ENCODE peak calls at places on chromosomes 7 and 10, in seven cellular contexts. One of them, this sample, is unnamed.

GRCh38 chr10:102919992-102920736 is 2.1 kb downstream of the CNNM2 start:
- DNase-seq in PC-9: no peak
- DNase-seq in nephron progenitor cell: no peak
- DNase-seq in progenitor cell of endocrine pancreas: no peak
- DNase-seq in iris pigment epithelial cell: no peak
- DNase-seq in left ventricle myocardium inferior: no peak
- DNase-seq in activated CD8-positive, alpha-beta memory T cell treated with anti-CD3 and anti-CD28 coated beads for 4 hours: no peak
- DNase-seq in this sample: no peak

GRCh38 chr7:102412548-102412947 is 16.4 kb downstream of the PRKRIP1 start:
- DNase-seq in PC-9: no peak
- DNase-seq in nephron progenitor cell: no peak
- DNase-seq in progenitor cell of endocrine pancreas: no peak
- DNase-seq in iris pigment epithelial cell: peak; percentile 39
- DNase-seq in left ventricle myocardium inferior: peak; percentile 46
- DNase-seq in activated CD8-positive, alpha-beta memory T cell treated with anti-CD3 and anti-CD28 coated beads for 4 hours: no peak
- DNase-seq in this sample: no peak

GRCh38 chr10:3538850-3539531 is 246.0 kb downstream of the KLF6 start:
- DNase-seq in PC-9: peak; percentile 60
- DNase-seq in nephron progenitor cell: no peak
- DNase-seq in progenitor cell of endocrine pancreas: no peak
- DNase-seq in iris pigment epithelial cell: peak; percentile 99
- DNase-seq in left ventricle myocardium inferior: no peak
- DNase-seq in activated CD8-positive, alpha-beta memory T cell treated with anti-CD3 and anti-CD28 coated beads for 4 hours: peak; percentile 6
- DNase-seq in this sample: no peak

GRCh38 chr10:116831790-116832189 is 17.5 kb upstream of the ENO4 start:
- DNase-seq in PC-9: no peak
- DNase-seq in nephron progenitor cell: no peak
- DNase-seq in progenitor cell of endocrine pancreas: no peak
- DNase-seq in iris pigment epithelial cell: no peak
- DNase-seq in left ventricle myocardium inferior: no peak
- DNase-seq in activated CD8-positive, alpha-beta memory T cell treated with anti-CD3 and anti-CD28 coated beads for 4 hours: no peak
- DNase-seq in this sample: no peak

GRCh38 chr7:2171855-2172254 is 60.9 kb downstream of the MAD1L1 start:
- DNase-seq in PC-9: no peak
- DNase-seq in nephron progenitor cell: no peak
- DNase-seq in progenitor cell of endocrine pancreas: no peak
- DNase-seq in iris pigment epithelial cell: no peak
- DNase-seq in left ventricle myocardium inferior: no peak
- DNase-seq in activated CD8-positive, alpha-beta memory T cell treated with anti-CD3 and anti-CD28 coated beads for 4 hours: no peak
- DNase-seq in this sample: no peak

GRCh38 chr10:78343266-78343665 is 309.6 kb downstream of the RPS24 start:
- DNase-seq in PC-9: no peak
- DNase-seq in nephron progenitor cell: no peak
- DNase-seq in progenitor cell of endocrine pancreas: peak; percentile 0
- DNase-seq in iris pigment epithelial cell: no peak
- DNase-seq in left ventricle myocardium inferior: no peak
- DNase-seq in activated CD8-positive, alpha-beta memory T cell treated with anti-CD3 and anti-CD28 coated beads for 4 hours: no peak
- DNase-seq in this sample: no peak

GRCh38 chr10:43035785-43036184 is 41.1 kb upstream of the RET start:
- DNase-seq in PC-9: no peak
- DNase-seq in nephron progenitor cell: no peak
- DNase-seq in progenitor cell of endocrine pancreas: no peak
- DNase-seq in iris pigment epithelial cell: no peak
- DNase-seq in left ventricle myocardium inferior: no peak
- DNase-seq in activated CD8-positive, alpha-beta memory T cell treated with anti-CD3 and anti-CD28 coated beads for 4 hours: no peak
- DNase-seq in this sample: no peak

GRCh38 chr10:114291076-114291475 is 52.0 kb downstream of the VWA2 start:
- DNase-seq in PC-9: no peak
- DNase-seq in nephron progenitor cell: no peak
- DNase-seq in progenitor cell of endocrine pancreas: no peak
- DNase-seq in iris pigment epithelial cell: no peak
- DNase-seq in left ventricle myocardium inferior: no peak
- DNase-seq in activated CD8-positive, alpha-beta memory T cell treated with anti-CD3 and anti-CD28 coated beads for 4 hours: no peak
- DNase-seq in this sample: no peak

GRCh38 chr7:26688936-26689506 is 175.4 kb downstream of the SKAP2 start:
- DNase-seq in PC-9: no peak
- DNase-seq in nephron progenitor cell: no peak
- DNase-seq in progenitor cell of endocrine pancreas: no peak
- DNase-seq in iris pigment epithelial cell: no peak
- DNase-seq in left ventricle myocardium inferior: no peak
- DNase-seq in activated CD8-positive, alpha-beta memory T cell treated with anti-CD3 and anti-CD28 coated beads for 4 hours: no peak
- DNase-seq in this sample: peak; percentile 14

GRCh38 chr10:6204063-6204340 is 1.3 kb downstream of the PFKFB3 start:
- DNase-seq in PC-9: peak; percentile 73
- DNase-seq in nephron progenitor cell: peak; percentile 65
- DNase-seq in progenitor cell of endocrine pancreas: peak; percentile 32
- DNase-seq in iris pigment epithelial cell: no peak
- DNase-seq in left ventricle myocardium inferior: no peak
- DNase-seq in activated CD8-positive, alpha-beta memory T cell treated with anti-CD3 and anti-CD28 coated beads for 4 hours: peak; percentile 43
- DNase-seq in this sample: peak; percentile 41

GRCh38 chr10:117860823-117861222 is 185.9 kb downstream of the RAB11FIP2 start:
- DNase-seq in PC-9: no peak
- DNase-seq in nephron progenitor cell: no peak
- DNase-seq in progenitor cell of endocrine pancreas: no peak
- DNase-seq in iris pigment epithelial cell: peak; percentile 43
- DNase-seq in left ventricle myocardium inferior: no peak
- DNase-seq in activated CD8-positive, alpha-beta memory T cell treated with anti-CD3 and anti-CD28 coated beads for 4 hours: no peak
- DNase-seq in this sample: no peak

GRCh38 chr7:151682831-151683614 is 163.3 kb upstream of the RHEB start:
- DNase-seq in PC-9: no peak
- DNase-seq in nephron progenitor cell: no peak
- DNase-seq in progenitor cell of endocrine pancreas: no peak
- DNase-seq in iris pigment epithelial cell: no peak
- DNase-seq in left ventricle myocardium inferior: no peak
- DNase-seq in activated CD8-positive, alpha-beta memory T cell treated with anti-CD3 and anti-CD28 coated beads for 4 hours: no peak
- DNase-seq in this sample: no peak

GRCh38 chr10:35259769-35260397 is 76.4 kb upstream of the CCNY start:
- DNase-seq in PC-9: no peak
- DNase-seq in nephron progenitor cell: no peak
- DNase-seq in progenitor cell of endocrine pancreas: no peak
- DNase-seq in iris pigment epithelial cell: peak; percentile 97
- DNase-seq in left ventricle myocardium inferior: no peak
- DNase-seq in activated CD8-positive, alpha-beta memory T cell treated with anti-CD3 and anti-CD28 coated beads for 4 hours: no peak
- DNase-seq in this sample: no peak

GRCh38 chr10:28468707-28469483 is 64.0 kb upstream of the WAC start:
- DNase-seq in PC-9: no peak
- DNase-seq in nephron progenitor cell: no peak
- DNase-seq in progenitor cell of endocrine pancreas: no peak
- DNase-seq in iris pigment epithelial cell: no peak
- DNase-seq in left ventricle myocardium inferior: no peak
- DNase-seq in activated CD8-positive, alpha-beta memory T cell treated with anti-CD3 and anti-CD28 coated beads for 4 hours: no peak
- DNase-seq in this sample: no peak

GRCh38 chr10:93173867-93174845 is 100.5 kb downstream of the CYP26A1 start:
- DNase-seq in PC-9: no peak
- DNase-seq in nephron progenitor cell: no peak
- DNase-seq in progenitor cell of endocrine pancreas: no peak
- DNase-seq in iris pigment epithelial cell: peak; percentile 58
- DNase-seq in left ventricle myocardium inferior: no peak
- DNase-seq in activated CD8-positive, alpha-beta memory T cell treated with anti-CD3 and anti-CD28 coated beads for 4 hours: no peak
- DNase-seq in this sample: no peak

GRCh38 chr10:118723467-118723866 is 31.3 kb downstream of the CACUL1 start:
- DNase-seq in PC-9: no peak
- DNase-seq in nephron progenitor cell: no peak
- DNase-seq in progenitor cell of endocrine pancreas: no peak
- DNase-seq in iris pigment epithelial cell: peak; percentile 53
- DNase-seq in left ventricle myocardium inferior: no peak
- DNase-seq in activated CD8-positive, alpha-beta memory T cell treated with anti-CD3 and anti-CD28 coated beads for 4 hours: no peak
- DNase-seq in this sample: no peak

GRCh38 chr10:62814901-62815372 is 1.2 kb downstream of the EGR2 start:
- DNase-seq in PC-9: no peak
- DNase-seq in nephron progenitor cell: peak; percentile 53
- DNase-seq in progenitor cell of endocrine pancreas: no peak
- DNase-seq in iris pigment epithelial cell: no peak
- DNase-seq in left ventricle myocardium inferior: no peak
- DNase-seq in activated CD8-positive, alpha-beta memory T cell treated with anti-CD3 and anti-CD28 coated beads for 4 hours: peak; percentile 29
- DNase-seq in this sample: peak; percentile 33

GRCh38 chr10:89427629-89428028 is 13.3 kb downstream of the IFIT5 start:
- DNase-seq in PC-9: no peak
- DNase-seq in nephron progenitor cell: no peak
- DNase-seq in progenitor cell of endocrine pancreas: no peak
- DNase-seq in iris pigment epithelial cell: peak; percentile 91
- DNase-seq in left ventricle myocardium inferior: no peak
- DNase-seq in activated CD8-positive, alpha-beta memory T cell treated with anti-CD3 and anti-CD28 coated beads for 4 hours: no peak
- DNase-seq in this sample: no peak

GRCh38 chr10:103668351-103669242 is 175.1 kb downstream of the NEURL1 start:
- DNase-seq in PC-9: no peak
- DNase-seq in nephron progenitor cell: peak; percentile 47
- DNase-seq in progenitor cell of endocrine pancreas: no peak
- DNase-seq in iris pigment epithelial cell: peak; percentile 55
- DNase-seq in left ventricle myocardium inferior: peak; percentile 82
- DNase-seq in activated CD8-positive, alpha-beta memory T cell treated with anti-CD3 and anti-CD28 coated beads for 4 hours: no peak
- DNase-seq in this sample: no peak

GRCh38 chr7:31105256-31105950 is 53.3 kb downstream of the ADCYAP1R1 start:
- DNase-seq in PC-9: no peak
- DNase-seq in nephron progenitor cell: no peak
- DNase-seq in progenitor cell of endocrine pancreas: no peak
- DNase-seq in iris pigment epithelial cell: no peak
- DNase-seq in left ventricle myocardium inferior: no peak
- DNase-seq in activated CD8-positive, alpha-beta memory T cell treated with anti-CD3 and anti-CD28 coated beads for 4 hours: no peak
- DNase-seq in this sample: no peak

GRCh38 chr10:63763744-63764143 is 242.5 kb downstream of the REEP3 start:
- DNase-seq in PC-9: no peak
- DNase-seq in nephron progenitor cell: no peak
- DNase-seq in progenitor cell of endocrine pancreas: no peak
- DNase-seq in iris pigment epithelial cell: peak; percentile 49
- DNase-seq in left ventricle myocardium inferior: no peak
- DNase-seq in activated CD8-positive, alpha-beta memory T cell treated with anti-CD3 and anti-CD28 coated beads for 4 hours: no peak
- DNase-seq in this sample: no peak

GRCh38 chr7:105015631-105015965 is 1.6 kb downstream of the KMT2E start:
- DNase-seq in PC-9: no peak
- DNase-seq in nephron progenitor cell: peak; percentile 21
- DNase-seq in progenitor cell of endocrine pancreas: no peak
- DNase-seq in iris pigment epithelial cell: peak; percentile 50
- DNase-seq in left ventricle myocardium inferior: no peak
- DNase-seq in activated CD8-positive, alpha-beta memory T cell treated with anti-CD3 and anti-CD28 coated beads for 4 hours: no peak
- DNase-seq in this sample: no peak

GRCh38 chr10:67115972-67116371 is 190.1 kb downstream of the LRRTM3 start:
- DNase-seq in PC-9: peak; percentile 1
- DNase-seq in nephron progenitor cell: no peak
- DNase-seq in progenitor cell of endocrine pancreas: no peak
- DNase-seq in iris pigment epithelial cell: peak; percentile 74
- DNase-seq in left ventricle myocardium inferior: no peak
- DNase-seq in activated CD8-positive, alpha-beta memory T cell treated with anti-CD3 and anti-CD28 coated beads for 4 hours: no peak
- DNase-seq in this sample: no peak

GRCh38 chr7:106042196-106042611 is 69.9 kb downstream of the SYPL1 start:
- DNase-seq in PC-9: no peak
- DNase-seq in nephron progenitor cell: no peak
- DNase-seq in progenitor cell of endocrine pancreas: no peak
- DNase-seq in iris pigment epithelial cell: no peak
- DNase-seq in left ventricle myocardium inferior: no peak
- DNase-seq in activated CD8-positive, alpha-beta memory T cell treated with anti-CD3 and anti-CD28 coated beads for 4 hours: no peak
- DNase-seq in this sample: no peak

GRCh38 chr10:58856508-58857240 is 319.8 kb upstream of the PHYHIPL start:
- DNase-seq in PC-9: peak; percentile 77
- DNase-seq in nephron progenitor cell: no peak
- DNase-seq in progenitor cell of endocrine pancreas: no peak
- DNase-seq in iris pigment epithelial cell: peak; percentile 97
- DNase-seq in left ventricle myocardium inferior: no peak
- DNase-seq in activated CD8-positive, alpha-beta memory T cell treated with anti-CD3 and anti-CD28 coated beads for 4 hours: no peak
- DNase-seq in this sample: no peak

This sample was measured in endothelial cell.